ENCODE peak calls at places on chromosomes 1 and 21, in nine cellular contexts. T is heart right ventricle; O is kidney; Y is aorta; A is neuronal stem cell; K is thoracic aorta; W is colonic mucosa; Z is adrenal gland; F is CD8-positive, alpha-beta T cell. I is an unnamed sample.

GRCh38 chr1:12255918-12256317 is 26.1 kb downstream of the VPS13D start:
- DNase-seq in T (no peak), O (no peak), Y (no peak), A (no peak), K (no peak), W (no peak), Z (no peak), F (no peak), I (no peak)

GRCh38 chr1:55876276-55877060 is 661.3 kb upstream of the USP24 start:
- DNase-seq in T (peak; percentile 20), O (no peak), Y (peak; percentile 56), A (no peak), K (no peak), W (no peak), Z (no peak), F (no peak), I (no peak)

GRCh38 chr1:215228193-215228592 is 145.7 kb downstream of the KCNK2 start:
- DNase-seq in T (no peak), O (no peak), Y (no peak), A (no peak), K (no peak), W (no peak), Z (no peak), F (no peak), I (no peak)

GRCh38 chr21:28783641-28784185 is 209.0 kb downstream of the LTN1 start:
- DNase-seq in T (peak; percentile 6), O (peak; percentile 56), Y (no peak), A (no peak), K (no peak), W (no peak), Z (no peak), F (no peak), I (no peak)

GRCh38 chr21:28142692-28143091 is 850.0 kb downstream of the LTN1 start:
- DNase-seq in T (no peak), O (no peak), Y (no peak), A (no peak), K (no peak), W (no peak), Z (no peak), F (no peak), I (no peak)

GRCh38 chr1:54818461-54819194 is 17.5 kb upstream of the TTC22 start:
- DNase-seq in T (no peak), O (no peak), Y (no peak), A (no peak), K (no peak), W (no peak), Z (no peak), F (no peak), I (no peak)

GRCh38 chr1:92326681-92327080 is 27.8 kb downstream of the RPAP2 start:
- DNase-seq in T (no peak), O (no peak), Y (no peak), A (no peak), K (no peak), W (no peak), Z (no peak), F (no peak), I (no peak)

GRCh38 chr1:17874231-17874630 is 119.1 kb downstream of the ACTL8 start:
- DNase-seq in T (no peak), O (no peak), Y (no peak), A (no peak), K (no peak), W (no peak), Z (no peak), F (no peak), I (no peak)

GRCh38 chr21:26107439-26107838 is 63.1 kb downstream of the APP start:
- DNase-seq in T (no peak), O (no peak), Y (no peak), A (no peak), K (no peak), W (no peak), Z (no peak), F (no peak), I (no peak)

GRCh38 chr1:152110365-152110859 is 4.8 kb downstream of the TCHH start:
- DNase-seq in T (peak; percentile 31), O (peak; percentile 67), Y (peak; percentile 57), A (no peak), K (no peak), W (peak; percentile 28), Z (no peak), F (no peak), I (no peak)

GRCh38 chr21:34186119-34186719 is 112.8 kb downstream of the MRPS6 start:
- DNase-seq in T (peak; percentile 33), O (no peak), Y (peak; percentile 81), A (no peak), K (peak; percentile 63), W (no peak), Z (peak; percentile 87), F (no peak), I (no peak)

GRCh38 chr1:214321686-214322453 is 40.9 kb downstream of the SMYD2 start:
- DNase-seq in T (no peak), O (no peak), Y (no peak), A (no peak), K (no peak), W (no peak), Z (no peak), F (no peak), I (no peak)

GRCh38 chr1:36366091-36366661 is 19.5 kb downstream of the STK40 start:
- DNase-seq in T (no peak), O (no peak), Y (peak; percentile 71), A (peak; percentile 57), K (no peak), W (no peak), Z (no peak), F (peak; percentile 93), I (peak; percentile 81)

GRCh38 chr21:27268290-27268689 is 301.4 kb upstream of the ADAMTS5 start:
- DNase-seq in T (no peak), O (no peak), Y (no peak), A (no peak), K (no peak), W (no peak), Z (no peak), F (no peak), I (no peak)

GRCh38 chr1:231625975-231626534 is 535 bp upstream of the DISC1 start:
- DNase-seq in T (no peak), O (no peak), Y (no peak), A (no peak), K (no peak), W (peak; percentile 26), Z (no peak), F (no peak), I (no peak)

GRCh38 chr1:231628207-231628876 is 1.8 kb downstream of the DISC1 start:
- DNase-seq in T (no peak), O (no peak), Y (no peak), A (no peak), K (no peak), W (no peak), Z (no peak), F (peak; percentile 49), I (no peak)

GRCh38 chr1:231629132-231629531 is 2.5 kb downstream of the DISC1 start:
- DNase-seq in T (peak; percentile 21), O (no peak), Y (peak; percentile 59), A (no peak), K (no peak), W (peak; percentile 75), Z (peak; percentile 46), F (no peak), I (no peak)

GRCh38 chr1:231626535-231626950 is at the start of gene DISC1:
- DNase-seq in T (peak; percentile 84), O (peak; percentile 93), Y (peak; percentile 92), A (peak; percentile 83), K (peak; percentile 28), W (peak; percentile 86), Z (peak; percentile 92), F (peak; percentile 71), I (peak; percentile 70)

GRCh38 chr1:231626951-231627614 is 493 bp downstream of the DISC1 start:
- DNase-seq in T (peak; percentile 74), O (peak; percentile 87), Y (peak; percentile 87), A (peak; percentile 29), K (peak; percentile 7), W (peak; percentile 79), Z (peak; percentile 73), F (peak; percentile 53), I (peak; percentile 46)
- H3K27ac ChIP-seq in T (peak overlapping the region; percentile 94), O (peak overlapping the region; percentile 75), Y (peak overlapping the region; percentile 6), A (no peak overlapping the region), K (peak overlapping the region; percentile 66), W (peak overlapping the region; percentile 78), Z (peak overlapping the region; percentile 91), F (peak overlapping the region; percentile 50), I (peak overlapping the region; percentile 60)

GRCh38 chr1:26022404-26022779 is 817 bp downstream of the EXTL1 start:
- DNase-seq in T (no peak), O (no peak), Y (no peak), A (no peak), K (no peak), W (no peak), Z (no peak), F (no peak), I (no peak)
- H3K4me3 ChIP-seq in T (no peak overlapping the region), O (no peak overlapping the region), Y (no peak overlapping the region), A (peak overlapping the region; percentile 22), K (no peak overlapping the region), W (no peak overlapping the region), Z (no peak overlapping the region), F (no peak overlapping the region), I (no peak overlapping the region)

DNA sequence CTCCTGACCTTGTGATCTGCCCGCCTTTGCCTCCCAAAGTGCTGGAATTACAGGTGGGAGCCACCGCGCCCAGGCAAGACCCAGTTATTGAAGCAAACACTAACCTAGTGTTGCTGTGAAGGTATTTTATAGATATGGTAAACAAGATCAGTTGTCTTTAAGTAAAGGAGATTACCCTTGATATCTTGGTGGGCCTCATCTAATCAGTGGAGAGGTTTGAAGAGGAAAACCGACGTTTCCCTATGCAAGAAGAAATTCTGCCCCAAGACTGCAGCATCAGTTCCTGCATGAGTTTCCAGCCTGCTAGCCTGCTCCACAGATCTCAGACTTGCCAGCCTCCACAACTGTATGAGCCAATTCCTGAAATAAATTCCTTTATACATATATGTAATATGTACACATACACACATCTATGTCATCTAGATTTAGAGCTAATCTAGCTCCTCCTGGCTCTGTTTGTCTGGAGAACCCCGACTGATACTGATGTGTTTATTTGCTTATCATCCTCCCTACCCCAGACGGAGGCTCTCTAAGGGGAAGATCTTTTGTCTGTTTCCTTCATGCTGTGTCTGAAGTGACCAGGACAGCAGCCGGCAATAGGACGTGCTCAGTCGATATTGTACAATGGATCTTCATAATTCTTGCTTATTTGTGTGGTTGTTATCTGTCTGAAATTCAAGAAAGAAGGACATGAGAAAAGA is 90.9 kb downstream of the IER5 start:
- DNase-seq in T (no peak), O (no peak), Y (no peak), A (no peak), K (no peak), W (no peak), Z (no peak), F (no peak), I (no peak)
- H3K27ac ChIP-seq in T (peak overlapping the region; percentile 58), O (no peak overlapping the region), Y (no peak overlapping the region), A (no peak overlapping the region), K (no peak overlapping the region), W (no peak overlapping the region), Z (no peak overlapping the region), F (no peak overlapping the region), I (peak overlapping the region; percentile 46)

DNA sequence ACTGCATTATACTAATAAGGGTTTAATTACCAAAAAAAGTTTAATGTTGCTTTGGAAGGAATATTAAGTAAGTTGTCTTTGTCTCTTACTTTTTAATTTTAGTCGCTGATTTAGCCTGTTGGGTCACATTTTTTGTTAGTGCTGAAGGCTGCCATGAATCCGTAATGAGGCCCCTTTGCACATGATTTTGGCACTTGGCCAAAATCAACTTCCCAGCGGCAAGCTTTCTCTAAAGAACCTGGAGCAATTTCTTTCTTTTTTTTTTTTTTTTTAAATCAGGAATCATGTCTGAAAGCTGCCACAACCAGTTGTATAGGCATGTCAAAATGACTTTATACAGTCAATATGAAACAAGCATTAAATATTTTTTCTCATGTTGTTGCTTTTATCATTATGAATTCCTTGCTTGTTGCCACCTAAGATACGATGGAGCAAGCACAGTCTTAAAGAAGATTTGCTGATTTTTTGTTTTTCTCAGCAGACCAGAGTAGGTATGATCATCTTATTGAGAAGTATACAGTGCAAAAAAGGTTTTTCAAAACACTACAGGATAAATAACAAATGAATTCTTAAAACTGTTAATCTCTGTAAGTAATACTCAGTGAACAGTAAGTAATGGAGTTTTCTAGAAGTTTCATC is 690.4 kb downstream of the USP25 start:
- DNase-seq in T (no peak), O (no peak), Y (peak; percentile 59), A (no peak), K (no peak), W (no peak), Z (peak; percentile 62), F (no peak), I (no peak)
- H3K4me3 ChIP-seq in T (peak overlapping the region; percentile 40), O (peak overlapping the region; percentile 75), Y (peak overlapping the region; percentile 79), A (no peak overlapping the region), K (peak overlapping the region; percentile 64), W (no peak overlapping the region), Z (no peak overlapping the region), F (no peak overlapping the region), I (no peak overlapping the region)